ENCODE peak calls at places on chromosomes 1 and 21, in six cellular contexts. B is stimulated activated CD4-positive, alpha-beta T cell treated with anti-CD3 and anti-CD28 coated beads, Interleukin-2, amount 100 ng/mL, for 48 hours; S is HFFc6; K is hippocampal formation; D is stimulated activated naive CD8-positive, alpha-beta T cell treated with anti-CD3 and anti-CD28 coated beads, Interleukin-15, Interleukin-2, amounts not matched to agents 100 U/mL and 50 U/mL, for 24 hours; J is activated naive CD4-positive, alpha-beta T cell treated with anti-CD3 and anti-CD28 coated beads for 36 hours. H is an unnamed sample.

GRCh38 chr21:31180256-31181088 is 142.2 kb upstream of the KRTAP19-8 start:
- DNase-seq in B (no peak), S (peak), K (peak), D (no peak), J (peak), H (no peak)

GRCh38 chr1:147897789-147898188 is 4.8 kb upstream of the GJA8 start:
- DNase-seq in B (no peak), S (no peak), K (no peak), D (no peak), J (no peak), H (no peak)

GRCh38 chr1:157138220-157139124 is at the start of gene ETV3:
- DNase-seq in B (peak), S (peak), K (peak), D (peak), J (peak), H (peak)

GRCh38 chr1:150813028-150813707 is 5.1 kb upstream of the CTSK start:
- DNase-seq in B (peak), S (peak), K (no peak), D (peak), J (peak), H (no peak)

GRCh38 chr1:9691726-9692125 is 40.2 kb downstream of the PIK3CD start:
- DNase-seq in B (no peak), S (peak), K (no peak), D (no peak), J (no peak), H (no peak)

GRCh38 chr1:246784621-246785535 is 60.7 kb downstream of the SCCPDH start:
- DNase-seq in B (no peak), S (peak), K (peak), D (peak), J (peak), H (no peak)

GRCh38 chr1:180291004-180291403 is 60.9 kb downstream of the LHX4 start:
- DNase-seq in B (no peak), S (no peak), K (no peak), D (no peak), J (no peak), H (no peak)

GRCh38 chr1:202063093-202063492 is 52.7 kb downstream of the ELF3 start:
- DNase-seq in B (no peak), S (no peak), K (no peak), D (no peak), J (no peak), H (no peak)

GRCh38 chr1:94698759-94699502 is 121.2 kb upstream of the SLC44A3 start:
- DNase-seq in B (no peak), S (peak), K (no peak), D (no peak), J (no peak), H (no peak)

GRCh38 chr1:84525738-84526137 is 19.4 kb upstream of the GNG5 start:
- DNase-seq in B (no peak), S (no peak), K (no peak), D (no peak), J (no peak), H (no peak)

H was measured in activated B cell treated with CpG ODN at 0.5 μM for 24 hours.